ENCODE peak calls at places on chromosomes 4 and X, in nine cellular contexts. One of them, this sample, is unnamed.

GRCh38 chrX:150575415-150575814 is 7.0 kb downstream of the MTM1 start:
- DNase-seq in progenitor cell of endocrine pancreas: no peak
- DNase-seq in MCF 10A: peak; percentile 98
- DNase-seq in endothelial cell: no peak
- DNase-seq in mesothelial cell of epicardium: no peak
- DNase-seq in AG09309: no peak
- DNase-seq in NCI-H2081: no peak
- DNase-seq in astrocyte of the spinal cord: no peak
- DNase-seq in activated effector memory CD4-positive, alpha-beta T cell treated with anti-CD3 and anti-CD28 coated beads, Interleukin-2, amount 50 U/mL, for 16 hours: peak; percentile 83
- DNase-seq in this sample: peak; percentile 27

GRCh38 chrX:153727108-153727931 is 2.7 kb downstream of the ABCD1 start:
- DNase-seq in MCF 10A: peak; percentile 81
- DNase-seq in NCI-H2081: peak; percentile 10
- DNase-seq in progenitor cell of endocrine pancreas: no peak
- DNase-seq in activated effector memory CD4-positive, alpha-beta T cell treated with anti-CD3 and anti-CD28 coated beads, Interleukin-2, amount 50 U/mL, for 16 hours: no peak
- DNase-seq in endothelial cell: no peak
- DNase-seq in astrocyte of the spinal cord: peak; percentile 9
- DNase-seq in mesothelial cell of epicardium: no peak
- DNase-seq in AG09309: no peak
- DNase-seq in this sample: no peak

GRCh38 chr4:57048590-57049304 is 61.4 kb downstream of the IGFBP7 start:
- DNase-seq in mesothelial cell of epicardium: no peak
- DNase-seq in NCI-H2081: no peak
- DNase-seq in MCF 10A: peak; percentile 62
- DNase-seq in progenitor cell of endocrine pancreas: no peak
- DNase-seq in activated effector memory CD4-positive, alpha-beta T cell treated with anti-CD3 and anti-CD28 coated beads, Interleukin-2, amount 50 U/mL, for 16 hours: no peak
- DNase-seq in astrocyte of the spinal cord: no peak
- DNase-seq in AG09309: no peak
- DNase-seq in endothelial cell: no peak
- DNase-seq in this sample: no peak

GRCh38 chr4:6066191-6066590 is 48.0 kb upstream of the C4orf50 start:
- DNase-seq in activated effector memory CD4-positive, alpha-beta T cell treated with anti-CD3 and anti-CD28 coated beads, Interleukin-2, amount 50 U/mL, for 16 hours: no peak
- DNase-seq in mesothelial cell of epicardium: no peak
- DNase-seq in NCI-H2081: no peak
- DNase-seq in MCF 10A: no peak
- DNase-seq in AG09309: no peak
- DNase-seq in astrocyte of the spinal cord: no peak
- DNase-seq in progenitor cell of endocrine pancreas: no peak
- DNase-seq in endothelial cell: no peak
- DNase-seq in this sample: no peak

GRCh38 chr4:151117371-151117962 is 18.0 kb downstream of the RPS3A start:
- DNase-seq in activated effector memory CD4-positive, alpha-beta T cell treated with anti-CD3 and anti-CD28 coated beads, Interleukin-2, amount 50 U/mL, for 16 hours: peak; percentile 73
- DNase-seq in mesothelial cell of epicardium: peak; percentile 31
- DNase-seq in endothelial cell: peak; percentile 70
- DNase-seq in progenitor cell of endocrine pancreas: peak; percentile 40
- DNase-seq in NCI-H2081: peak; percentile 57
- DNase-seq in MCF 10A: peak; percentile 68
- DNase-seq in AG09309: no peak
- DNase-seq in astrocyte of the spinal cord: peak; percentile 78
- DNase-seq in this sample: peak; percentile 22

GRCh38 chr4:149933883-149934282 is 118.2 kb upstream of the IQCM start:
- DNase-seq in MCF 10A: peak; percentile 42
- DNase-seq in AG09309: no peak
- DNase-seq in astrocyte of the spinal cord: no peak
- DNase-seq in activated effector memory CD4-positive, alpha-beta T cell treated with anti-CD3 and anti-CD28 coated beads, Interleukin-2, amount 50 U/mL, for 16 hours: no peak
- DNase-seq in progenitor cell of endocrine pancreas: no peak
- DNase-seq in endothelial cell: no peak
- DNase-seq in NCI-H2081: no peak
- DNase-seq in mesothelial cell of epicardium: no peak
- DNase-seq in this sample: no peak

GRCh38 chrX:37348237-37349130 is 680 bp upstream of the PRRG1 start:
- DNase-seq in NCI-H2081: no peak
- DNase-seq in endothelial cell: no peak
- DNase-seq in MCF 10A: no peak
- DNase-seq in progenitor cell of endocrine pancreas: no peak
- DNase-seq in AG09309: no peak
- DNase-seq in activated effector memory CD4-positive, alpha-beta T cell treated with anti-CD3 and anti-CD28 coated beads, Interleukin-2, amount 50 U/mL, for 16 hours: no peak
- DNase-seq in mesothelial cell of epicardium: no peak
- DNase-seq in astrocyte of the spinal cord: peak; percentile 14
- DNase-seq in this sample: no peak

GRCh38 chr4:58649236-58649635 is 1539.1 kb upstream of the IGFBP7 start:
- DNase-seq in mesothelial cell of epicardium: no peak
- DNase-seq in progenitor cell of endocrine pancreas: no peak
- DNase-seq in endothelial cell: no peak
- DNase-seq in astrocyte of the spinal cord: no peak
- DNase-seq in activated effector memory CD4-positive, alpha-beta T cell treated with anti-CD3 and anti-CD28 coated beads, Interleukin-2, amount 50 U/mL, for 16 hours: no peak
- DNase-seq in NCI-H2081: no peak
- DNase-seq in AG09309: no peak
- DNase-seq in MCF 10A: no peak
- DNase-seq in this sample: no peak

GRCh38 chrX:111170017-111170416 is 74.0 kb downstream of the PAK3 start:
- DNase-seq in astrocyte of the spinal cord: peak; percentile 31
- DNase-seq in progenitor cell of endocrine pancreas: no peak
- DNase-seq in activated effector memory CD4-positive, alpha-beta T cell treated with anti-CD3 and anti-CD28 coated beads, Interleukin-2, amount 50 U/mL, for 16 hours: no peak
- DNase-seq in endothelial cell: no peak
- DNase-seq in NCI-H2081: no peak
- DNase-seq in AG09309: no peak
- DNase-seq in mesothelial cell of epicardium: no peak
- DNase-seq in MCF 10A: no peak
- DNase-seq in this sample: no peak

GRCh38 chr4:40196724-40197281 is at the start of gene RHOH:
- DNase-seq in activated effector memory CD4-positive, alpha-beta T cell treated with anti-CD3 and anti-CD28 coated beads, Interleukin-2, amount 50 U/mL, for 16 hours: peak; percentile 88
- DNase-seq in NCI-H2081: no peak
- DNase-seq in mesothelial cell of epicardium: no peak
- DNase-seq in MCF 10A: no peak
- DNase-seq in astrocyte of the spinal cord: no peak
- DNase-seq in progenitor cell of endocrine pancreas: no peak
- DNase-seq in endothelial cell: peak; percentile 13
- DNase-seq in AG09309: no peak
- DNase-seq in this sample: no peak

GRCh38 chr4:142203505-142203904 is 567.1 kb downstream of the IL15 start:
- DNase-seq in NCI-H2081: no peak
- DNase-seq in AG09309: no peak
- DNase-seq in astrocyte of the spinal cord: no peak
- DNase-seq in mesothelial cell of epicardium: no peak
- DNase-seq in MCF 10A: no peak
- DNase-seq in activated effector memory CD4-positive, alpha-beta T cell treated with anti-CD3 and anti-CD28 coated beads, Interleukin-2, amount 50 U/mL, for 16 hours: no peak
- DNase-seq in endothelial cell: no peak
- DNase-seq in progenitor cell of endocrine pancreas: no peak
- DNase-seq in this sample: no peak

GRCh38 chr4:175456131-175456530 is 355.9 kb downstream of the GPM6A start:
- DNase-seq in endothelial cell: no peak
- DNase-seq in activated effector memory CD4-positive, alpha-beta T cell treated with anti-CD3 and anti-CD28 coated beads, Interleukin-2, amount 50 U/mL, for 16 hours: no peak
- DNase-seq in progenitor cell of endocrine pancreas: no peak
- DNase-seq in mesothelial cell of epicardium: no peak
- DNase-seq in NCI-H2081: no peak
- DNase-seq in astrocyte of the spinal cord: peak; percentile 34
- DNase-seq in MCF 10A: no peak
- DNase-seq in AG09309: no peak
- DNase-seq in this sample: no peak

GRCh38 chr4:148376151-148376550 is 66.1 kb downstream of the NR3C2 start:
- DNase-seq in MCF 10A: peak; percentile 68
- DNase-seq in mesothelial cell of epicardium: no peak
- DNase-seq in endothelial cell: no peak
- DNase-seq in astrocyte of the spinal cord: peak; percentile 67
- DNase-seq in AG09309: no peak
- DNase-seq in progenitor cell of endocrine pancreas: no peak
- DNase-seq in activated effector memory CD4-positive, alpha-beta T cell treated with anti-CD3 and anti-CD28 coated beads, Interleukin-2, amount 50 U/mL, for 16 hours: no peak
- DNase-seq in NCI-H2081: peak; percentile 51
- DNase-seq in this sample: peak; percentile 56

GRCh38 chr4:181688416-181688815 is 554.8 kb upstream of the TENM3 start:
- DNase-seq in endothelial cell: no peak
- DNase-seq in MCF 10A: peak; percentile 43
- DNase-seq in astrocyte of the spinal cord: peak; percentile 86
- DNase-seq in AG09309: peak; percentile 55
- DNase-seq in activated effector memory CD4-positive, alpha-beta T cell treated with anti-CD3 and anti-CD28 coated beads, Interleukin-2, amount 50 U/mL, for 16 hours: no peak
- DNase-seq in mesothelial cell of epicardium: no peak
- DNase-seq in progenitor cell of endocrine pancreas: no peak
- DNase-seq in NCI-H2081: no peak
- DNase-seq in this sample: no peak

This sample was measured in NCI-H1048.